ENCODE peak calls at places on chromosomes 7 and 10, in six cellular contexts. M is IMR-90, P is neuronal stem cell, V is mesenchymal stem cell, O is H1, J is trophoblast cell. Y is an unnamed sample. For H3K4me1, the result is how much of the 10 kb centered on the place peaks cover.

GRCh38 chr7:108492742-108493141 is 33.2 kb downstream of the PNPLA8 start:
- DNase-seq in O (no peak), V (no peak), P (no peak), J (no peak), M (no peak), Y (no peak)

GRCh38 chr7:12635830-12636229 is 51.6 kb upstream of the ARL4A start:
- DNase-seq in M (no peak), O (no peak), J (peak), V (peak), P (no peak), Y (no peak)

GRCh38 chr7:102248456-102249395 is 37.9 kb upstream of the SH2B2 start:
- DNase-seq in P (no peak), V (no peak), J (no peak), O (peak), M (no peak), Y (peak)

GRCh38 chr10:103265712-103266329 is 11.1 kb upstream of the INA start:
- DNase-seq in M (peak), V (peak), J (peak), O (no peak), P (peak), Y (peak)

GRCh38 chr10:44068716-44069482 is 316.0 kb downstream of the CXCL12 start:
- DNase-seq in J (no peak), V (peak), M (peak), P (no peak), O (no peak), Y (no peak)

GRCh38 chr7:18123508-18124239 is 96.0 kb upstream of the PRPS1L1 start:
- DNase-seq in J (no peak), O (no peak), P (no peak), V (no peak), M (no peak), Y (no peak)

GRCh38 chr10:17585001-17585400 is 32.2 kb downstream of the HACD1 start:
- DNase-seq in M (no peak), V (no peak), P (no peak), J (no peak), O (no peak), Y (no peak)

GRCh38 chr7:30681262-30682130 is 760 bp downstream of the CRHR2 start:
- DNase-seq in J (no peak), P (no peak), M (no peak), V (no peak), O (peak), Y (peak)

GRCh38 chr10:50470345-50470744 is 153.4 kb downstream of the SGMS1 start:
- DNase-seq in O (no peak), J (no peak), M (no peak), P (no peak), V (no peak), Y (no peak)

GRCh38 chr10:101267336-101267735 is 38.1 kb upstream of the LBX1 start:
- DNase-seq in J (no peak), M (no peak), P (no peak), V (no peak), O (no peak), Y (peak)

GRCh38 chr7:141511370-141512335 is 39.6 kb upstream of the AGK start:
- DNase-seq in V (no peak), J (no peak), O (no peak), P (no peak), M (no peak), Y (peak)
- H4K91ac ChIP-seq in V (no peak), J (no peak), O (peak), P (peak), M (no peak), Y (no peak)

DNA sequence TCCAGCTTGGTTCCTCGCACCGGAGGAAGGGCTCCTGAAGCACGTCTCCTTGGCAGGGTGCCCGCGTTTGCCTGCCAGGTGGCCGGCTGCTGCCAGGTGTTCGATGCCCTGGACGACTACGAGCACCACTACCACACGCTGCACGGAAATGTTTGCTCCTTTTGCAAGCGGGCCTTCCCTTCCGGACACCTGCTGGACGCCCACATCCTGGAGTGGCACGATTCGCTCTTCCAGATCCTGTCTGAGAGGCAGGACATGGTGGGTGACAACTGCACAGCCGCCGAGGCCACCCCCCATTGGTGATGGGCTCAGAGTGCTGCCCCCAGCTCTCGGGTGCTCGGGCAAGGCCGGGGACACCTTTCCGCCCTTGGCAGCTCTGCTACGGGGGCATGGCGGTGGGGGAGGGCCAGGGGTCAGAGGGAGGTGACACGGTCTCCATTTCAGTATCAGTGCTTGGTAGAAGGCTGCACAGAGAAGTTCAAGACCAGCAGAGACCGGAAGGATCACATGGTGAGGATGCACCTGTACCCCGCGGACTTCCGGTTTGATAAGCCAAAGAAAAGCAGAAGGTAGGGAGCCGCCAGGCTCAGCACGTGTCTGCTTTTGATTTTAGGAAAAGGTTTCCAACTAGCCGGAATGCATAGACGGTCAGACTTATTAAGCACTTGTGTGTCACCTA is 1.1 kb downstream of the ZNF511 start:
- DNase-seq in O (no peak), V (no peak), M (no peak), J (no peak), P (no peak), Y (no peak)
- H3K27ac ChIP-seq in O (no peak), V (no peak), M (no peak), J (no peak), P (no peak), Y (no peak)

DNA sequence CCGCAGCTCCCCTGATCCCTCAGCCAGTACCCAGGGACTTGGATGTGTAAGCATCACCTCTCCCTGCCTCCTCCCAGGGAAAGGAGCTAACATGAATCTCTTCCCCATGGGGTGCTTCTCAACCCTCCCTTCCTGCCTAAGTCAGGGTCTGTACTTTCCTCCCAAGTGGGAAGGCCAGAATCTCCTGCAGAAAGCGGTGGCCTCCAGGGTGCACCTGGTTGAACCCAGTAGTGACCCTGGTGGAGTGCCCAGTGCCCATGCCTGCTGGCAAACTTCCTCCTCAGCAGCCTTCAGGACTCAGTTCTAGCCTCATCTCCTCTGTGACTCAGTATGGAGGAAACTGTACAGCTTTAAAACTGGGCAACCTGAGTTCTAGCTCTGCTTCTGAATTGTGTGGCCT is 2.8 kb upstream of the LOXL4 start:
- DNase-seq in J (no peak), M (no peak), V (no peak), O (no peak), P (no peak), Y (no peak)
- H3K4me1 ChIP-seq in J (under half), M (under half), V (half or more), O (under half), P (under half), Y (under half)

GRCh38 chr7:25671087-25671486 is 442.8 kb upstream of the NPVF start:
- DNase-seq in O (no peak), J (no peak), P (no peak), M (no peak), V (no peak), Y (no peak)
- H4K91ac ChIP-seq in O (no peak), J (peak), P (no peak), M (no peak), V (no peak), Y (no peak)

DNA sequence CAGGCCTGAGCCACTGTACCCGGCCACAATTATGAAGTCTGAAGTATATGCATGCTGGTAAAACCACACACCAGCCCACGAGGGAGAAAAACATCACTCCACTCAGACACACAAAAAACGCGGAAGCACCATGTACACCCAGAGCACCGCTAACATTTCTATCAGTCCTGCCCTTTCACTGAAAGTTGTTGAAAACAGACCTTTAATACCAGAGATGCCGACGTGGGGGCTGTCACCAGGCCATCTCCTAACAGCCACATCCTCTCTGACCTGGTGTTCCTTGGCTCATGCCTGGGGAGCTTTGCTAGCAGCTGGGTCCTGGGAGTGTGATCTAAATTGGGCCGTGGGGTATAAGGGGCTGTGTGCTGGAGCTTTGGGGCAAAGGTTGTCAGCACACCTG is 49.8 kb downstream of the BAIAP2L1 start:
- DNase-seq in P (no peak), O (no peak), J (peak), M (no peak), V (no peak), Y (no peak)
- H3K27ac ChIP-seq in P (no peak), O (no peak), J (no peak), M (no peak), V (no peak), Y (no peak)

GRCh38 chr7:137989590-137989989 is 12.3 kb downstream of the CREB3L2 start:
- DNase-seq in O (no peak), V (no peak), J (no peak), P (no peak), M (peak), Y (no peak)
- H3K4me1 ChIP-seq in O (under half), V (under half), J (half or more), P (under half), M (under half), Y (under half)

GRCh38 chr7:137335814-137336213 is 7.7 kb downstream of the PTN start:
- DNase-seq in P (no peak), O (no peak), M (peak), V (no peak), J (peak), Y (no peak)
- H4K91ac ChIP-seq in P (no peak), O (no peak), M (no peak), V (no peak), J (no peak), Y (no peak)